ENCODE peak calls at places on chromosome 18, in four cellular contexts. E, D, L and W are unnamed samples.

GRCh38 chr18:45448871-45449270 is 166.4 kb upstream of the SLC14A2 start:
- DNase-seq in D (no peak), L (no peak), E (no peak), W (no peak)

GRCh38 chr18:48931680-48932461 is 18.9 kb downstream of the SMAD7 start:
- DNase-seq in L (peak), D (no peak), E (no peak), W (no peak)

GRCh38 chr18:75072672-75073371 is 136.1 kb downstream of the PTGR3 start:
- DNase-seq in L (no peak), E (peak), D (no peak), W (peak)

GRCh38 chr18:9897129-9897528 is 11.4 kb downstream of the TXNDC2 start:
- DNase-seq in D (no peak), E (no peak), L (peak), W (no peak)

GRCh38 chr18:8732442-8733360 is 27.3 kb downstream of the MTCL1 start:
- DNase-seq in E (no peak), D (peak), L (no peak), W (no peak)

GRCh38 chr18:68733693-68734092 is 18.8 kb upstream of the TMX3 start:
- DNase-seq in E (no peak), D (no peak), L (no peak), W (no peak)

GRCh38 chr18:48044944-48045343 is 114.5 kb upstream of the SMAD2 start:
- DNase-seq in E (no peak), L (no peak), D (no peak), W (peak)

GRCh38 chr18:47928466-47928865 is 2.0 kb downstream of the SMAD2 start:
- DNase-seq in E (no peak), D (no peak), L (no peak), W (no peak)

GRCh38 chr18:12041561-12041960 is 52.1 kb upstream of the ANKRD62 start:
- DNase-seq in E (no peak), L (no peak), D (no peak), W (no peak)

GRCh38 chr18:848062-848795 is 36.2 kb upstream of the YES1 start:
- DNase-seq in L (no peak), D (peak), E (no peak), W (no peak)

GRCh38 chr18:38367473-38367872 is 801.9 kb upstream of the CELF4 start:
- DNase-seq in L (no peak), D (no peak), E (no peak), W (no peak)

GRCh38 chr18:45291616-45292612 is 323.4 kb upstream of the SLC14A2 start:
- DNase-seq in D (no peak), L (no peak), E (no peak), W (no peak)

GRCh38 chr18:46711444-46711863 is 45.4 kb downstream of the ST8SIA5 start:
- DNase-seq in E (no peak), L (peak), D (no peak), W (no peak)

GRCh38 chr18:62288669-62289016 is 36.5 kb upstream of the TNFRSF11A start:
- DNase-seq in E (no peak), D (no peak), L (no peak), W (no peak)

GRCh38 chr18:9796933-9797549 is 88.7 kb upstream of the TXNDC2 start:
- DNase-seq in E (no peak), L (no peak), D (no peak), W (no peak)

GRCh38 chr18:7663305-7664023 is 96.3 kb downstream of the PTPRM start:
- DNase-seq in D (no peak), L (no peak), E (no peak), W (no peak)

GRCh38 chr18:70205421-70206397 is at the start of gene RTTN:
- DNase-seq in D (peak), L (peak), E (peak), W (peak)
- TF ChIP-seq POLR2AphosphoS5 in D (peak), L (peak), E (peak), W (peak)

GRCh38 chr18:22115573-22115972 is 53.8 kb upstream of the GATA6 start:
- DNase-seq in E (no peak), L (no peak), D (peak), W (no peak)
- TF ChIP-seq POLR2AphosphoS5 in E (no peak), L (no peak), D (no peak), W (no peak)

GRCh38 chr18:58221060-58221725 is 177.2 kb downstream of the NEDD4L start:
- DNase-seq in E (peak), L (peak), D (peak), W (no peak)
- TF ChIP-seq POLR2AphosphoS5 in E (no peak), L (peak), D (peak), W (peak)

DNA sequence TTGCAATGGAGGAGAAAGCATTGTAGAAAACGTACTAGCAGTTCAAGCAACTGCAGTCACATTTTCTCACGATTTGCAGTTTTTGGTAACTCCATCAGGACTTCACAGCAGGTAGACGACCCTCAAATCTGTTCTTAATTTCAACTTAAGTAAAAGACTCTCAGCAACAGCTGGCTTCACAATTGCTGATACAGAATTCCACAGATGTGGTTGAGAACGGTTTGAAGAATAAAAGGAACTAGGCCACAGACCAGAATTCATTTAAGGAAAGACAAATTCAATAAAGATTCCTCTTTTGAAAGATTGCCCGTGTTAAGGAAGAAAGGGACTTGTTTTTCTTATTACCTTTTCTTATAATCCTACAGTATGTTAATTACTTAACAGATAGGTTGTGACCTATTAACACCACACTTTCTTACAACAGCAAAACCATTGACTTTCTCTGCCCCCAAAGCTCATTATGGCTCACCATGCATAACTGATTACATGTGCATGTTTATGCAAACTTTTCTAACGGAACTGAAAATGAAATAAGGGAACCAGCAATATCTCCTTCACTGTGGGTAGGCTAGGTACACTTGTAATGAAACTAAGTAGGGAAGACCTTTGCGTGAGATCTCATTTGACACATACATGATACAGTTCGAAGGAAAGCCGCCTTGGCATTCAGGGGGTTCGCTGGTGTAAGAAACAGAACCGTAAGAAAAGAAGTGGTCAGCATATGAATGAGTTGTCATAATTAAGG is 4.7 kb upstream of the ZNF516 start:
- DNase-seq in E (no peak), D (no peak), L (no peak), W (no peak)
- TF ChIP-seq POLR2AphosphoS5 in E (no peak), D (no peak), L (no peak), W (no peak)